ENCODE peak calls at places on chromosomes 6 and 20, in four cellular contexts. H, B, K and G are unnamed samples.

GRCh38 chr6:88629838-88630462 is 333.5 kb downstream of the RNGTT start:
- DNase-seq in H (peak), B (no peak), K (no peak), G (no peak)

GRCh38 chr20:45518282-45518681 is 2.9 kb upstream of the SPINT3 start:
- DNase-seq in H (no peak), B (no peak), K (no peak), G (no peak)

GRCh38 chr6:108592371-108593337 is 31.9 kb downstream of the FOXO3 start:
- DNase-seq in H (no peak), B (peak), K (peak), G (no peak)

GRCh38 chr6:6599468-6599873 is 11.0 kb downstream of the LY86 start:
- DNase-seq in H (no peak), B (peak), K (no peak), G (no peak)

GRCh38 chr6:1960484-1961142 is 284.8 kb downstream of the GMDS start:
- DNase-seq in H (no peak), B (no peak), K (no peak), G (no peak)

GRCh38 chr6:107064579-107065065 is 36.6 kb downstream of the MTRES1 start:
- DNase-seq in H (no peak), B (no peak), K (no peak), G (no peak)

GRCh38 chr6:167757291-167757690 is 69.4 kb upstream of the AFDN start:
- DNase-seq in H (no peak), B (no peak), K (no peak), G (no peak)

GRCh38 chr6:138328210-138328609 is 49.5 kb upstream of the SMIM28 start:
- DNase-seq in H (no peak), B (no peak), K (no peak), G (no peak)

GRCh38 chr20:50582591-50583234 is 72.5 kb downstream of the PTPN1 start:
- DNase-seq in H (no peak), B (no peak), K (no peak), G (no peak)

GRCh38 chr6:4610256-4610655 is 165.9 kb upstream of the CDYL start:
- DNase-seq in H (no peak), B (peak), K (no peak), G (no peak)

GRCh38 chr6:29759457-29759856 is 36.2 kb downstream of the HLA-F start:
- DNase-seq in H (no peak), B (no peak), K (no peak), G (no peak)

GRCh38 chr6:25524542-25524941 is 127.5 kb upstream of the SCGN start:
- DNase-seq in H (no peak), B (no peak), K (no peak), G (no peak)

GRCh38 chr6:131733376-131734016 is 22.7 kb upstream of the CTAGE9 start:
- DNase-seq in H (no peak), B (no peak), K (no peak), G (no peak)

GRCh38 chr6:29723666-29724588 is 693 bp downstream of the HLA-F start:
- DNase-seq in H (peak), B (no peak), K (peak), G (no peak)

GRCh38 chr6:32522302-32523047 is 7.6 kb downstream of the HLA-DRB5 start:
- DNase-seq in H (no peak), B (no peak), K (no peak), G (no peak)

GRCh38 chr20:18504479-18505060 is 3.2 kb upstream of the SEC23B start:
- DNase-seq in H (no peak), B (peak), K (no peak), G (no peak)

GRCh38 chr20:60715172-60715571 is 536.9 kb upstream of the CDH4 start:
- DNase-seq in H (no peak), B (no peak), K (no peak), G (no peak)

GRCh38 chr6:85923013-85923430 is 280.3 kb upstream of the SYNCRIP start:
- DNase-seq in H (peak), B (no peak), K (no peak), G (peak)

GRCh38 chr6:129686941-129687627 is 22.9 kb downstream of the ARHGAP18 start:
- DNase-seq in H (no peak), B (no peak), K (no peak), G (no peak)

GRCh38 chr6:95325858-95326257 is 251.5 kb upstream of the MANEA start:
- DNase-seq in H (no peak), B (no peak), K (no peak), G (no peak)

GRCh38 chr6:7727951-7728854 is 2.3 kb downstream of the BMP6 start:
- DNase-seq in H (peak), B (no peak), K (peak), G (peak)

GRCh38 chr6:36504982-36505381 is 42.3 kb downstream of the STK38 start:
- DNase-seq in H (no peak), B (no peak), K (no peak), G (no peak)

GRCh38 chr20:38635721-38636285 is 34.2 kb downstream of the ARHGAP40 start:
- DNase-seq in H (no peak), B (no peak), K (no peak), G (no peak)

GRCh38 chr6:13229205-13230085 is 98.9 kb downstream of the TBC1D7 start:
- DNase-seq in H (no peak), B (no peak), K (peak), G (no peak)

GRCh38 chr20:54266844-54267243 is 59.0 kb downstream of the PFDN4 start:
- DNase-seq in H (no peak), B (no peak), K (no peak), G (no peak)

GRCh38 chr6:81241717-81242116 is 510.8 kb downstream of the TENT5A start:
- DNase-seq in H (no peak), B (no peak), K (no peak), G (no peak)

GRCh38 chr6:152636675-152637421 is at the start of gene SYNE1:
- DNase-seq in H (peak), B (peak), K (no peak), G (peak)

GRCh38 chr6:45988635-45989034 is 27.0 kb downstream of the CLIC5 start:
- DNase-seq in H (no peak), B (no peak), K (no peak), G (no peak)

GRCh38 chr20:40933758-40934157 is 94.9 kb upstream of the TOP1 start:
- DNase-seq in H (no peak), B (no peak), K (no peak), G (no peak)

GRCh38 chr20:50366270-50367103 is 143.7 kb upstream of the PTPN1 start:
- DNase-seq in H (no peak), B (peak), K (no peak), G (no peak)

GRCh38 chr6:33815854-33816253 is 12.1 kb upstream of the MLN start:
- DNase-seq in H (peak), B (no peak), K (no peak), G (no peak)

GRCh38 chr6:125913145-125913544 is 43.4 kb upstream of the HINT3 start:
- DNase-seq in H (no peak), B (no peak), K (no peak), G (no peak)
- TF ChIP-seq CTCF in H (no peak), B (no peak), K (no peak), G (no peak)

DNA sequence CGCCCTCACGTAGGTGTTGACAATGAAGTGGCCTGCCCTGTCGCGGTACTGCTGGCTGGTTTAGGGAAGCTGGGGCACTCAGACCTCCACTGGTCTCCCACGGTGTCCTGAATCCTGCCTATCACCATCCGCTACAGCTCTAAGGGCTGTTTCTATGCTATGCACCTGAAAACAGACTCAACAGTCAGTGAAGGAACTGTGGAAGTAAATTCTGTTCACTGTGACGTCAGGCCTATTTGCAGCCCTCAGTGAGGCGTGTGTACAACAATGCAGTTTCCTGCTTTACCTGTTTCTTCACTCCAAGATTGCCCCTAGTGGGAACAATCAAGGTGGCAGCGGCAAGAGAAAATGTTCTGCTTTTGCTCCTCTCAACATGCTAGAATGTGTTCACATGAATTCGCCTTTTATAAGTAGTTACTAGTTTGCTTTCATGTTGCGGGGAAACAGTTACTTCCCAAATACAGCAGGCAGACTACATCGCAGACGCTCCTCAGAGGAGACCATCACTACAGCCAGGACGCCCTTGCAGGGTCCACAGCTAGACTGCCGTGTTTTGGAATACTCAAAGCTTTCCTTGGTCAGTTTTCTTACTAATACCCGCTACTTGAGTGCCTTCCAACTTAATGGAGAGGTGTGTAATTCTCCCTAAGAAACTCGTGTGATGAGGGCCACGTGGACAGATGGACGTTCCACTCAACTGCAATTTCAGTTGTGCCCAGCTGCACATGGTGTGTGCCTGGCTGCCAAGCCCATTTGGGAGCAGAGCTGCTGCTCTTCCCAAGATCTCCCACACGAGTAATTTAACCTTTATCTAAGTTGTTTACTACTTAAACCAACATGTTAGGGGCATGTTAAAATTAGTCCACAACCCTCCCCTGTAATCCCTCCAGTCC is 25.4 kb downstream of the DIDO1 start:
- DNase-seq in H (peak), B (no peak), K (no peak), G (no peak)
- TF ChIP-seq CTCF in H (no peak), B (no peak), K (no peak), G (no peak)

GRCh38 chr20:25470045-25470444 is 62.6 kb downstream of the GINS1 start:
- DNase-seq in H (peak), B (peak), K (no peak), G (no peak)
- TF ChIP-seq CTCF in H (no peak), B (no peak), K (no peak), G (peak)

DNA sequence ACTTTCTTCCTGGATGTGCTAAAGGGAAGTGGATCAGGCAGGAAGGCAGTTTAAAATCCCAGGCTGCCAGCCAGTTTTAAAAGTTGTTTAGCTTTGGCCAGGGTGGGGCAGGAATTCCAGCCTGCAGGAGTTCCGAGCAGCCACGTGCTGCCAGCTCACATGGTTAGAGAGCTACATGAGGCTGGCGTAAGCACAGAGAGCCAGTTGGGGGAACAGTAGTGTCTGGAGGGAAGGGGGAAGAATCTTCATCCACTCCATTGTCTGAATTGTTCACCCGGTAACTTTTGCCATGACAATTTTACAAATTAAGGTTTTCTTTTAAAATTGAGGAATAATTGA is 12.0 kb downstream of the CDC25B start:
- DNase-seq in H (no peak), B (peak), K (no peak), G (no peak)
- TF ChIP-seq CTCF in H (no peak), B (peak), K (no peak), G (no peak)

DNA sequence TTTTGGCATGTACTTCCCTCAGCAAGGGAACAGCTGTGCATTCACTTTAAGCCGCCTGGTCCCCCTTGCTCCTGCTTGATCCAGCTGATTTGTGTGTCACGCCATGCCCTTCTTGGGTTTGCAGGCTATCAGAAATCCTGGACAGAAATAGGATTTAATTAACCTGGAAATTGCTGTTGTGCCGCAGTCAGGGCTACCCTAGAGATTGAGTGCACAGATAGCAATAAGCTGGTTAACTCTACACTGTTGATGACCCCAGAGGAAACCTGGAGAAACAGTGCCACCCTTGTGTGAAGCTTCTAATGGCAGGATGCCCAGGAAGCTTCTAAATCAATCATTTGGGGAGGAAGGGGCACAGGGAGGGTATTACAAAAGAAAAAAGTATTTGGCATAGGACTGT is 199.0 kb downstream of the JARID2 start:
- DNase-seq in H (no peak), B (no peak), K (no peak), G (no peak)
- TF ChIP-seq CTCF in H (no peak), B (no peak), K (no peak), G (peak)

GRCh38 chr6:38716825-38717224 is 1.7 kb downstream of the DNAH8 start:
- DNase-seq in H (no peak), B (no peak), K (no peak), G (no peak)

GRCh38 chr6:38719358-38719757 is 4.2 kb downstream of the DNAH8 start:
- DNase-seq in H (no peak), B (no peak), K (no peak), G (no peak)

GRCh38 chr6:38722727-38723334 is 7.7 kb downstream of the DNAH8 start:
- DNase-seq in H (no peak), B (no peak), K (no peak), G (no peak)

GRCh38 chr6:38722037-38722436 is 6.9 kb downstream of the DNAH8 start:
- DNase-seq in H (no peak), B (no peak), K (no peak), G (no peak)

GRCh38 chr6:38720295-38720694 is 5.2 kb downstream of the DNAH8 start:
- DNase-seq in H (no peak), B (no peak), K (no peak), G (no peak)
- TF ChIP-seq CTCF in H (no peak), B (no peak), K (no peak), G (peak)

GRCh38 chr20:15848126-15848525 is 725.1 kb downstream of the KIF16B start:
- DNase-seq in H (no peak), B (no peak), K (no peak), G (no peak)

GRCh38 chr20:15846446-15846845 is 726.8 kb downstream of the KIF16B start:
- DNase-seq in H (no peak), B (no peak), K (no peak), G (no peak)

GRCh38 chr20:15838466-15838865 is 734.8 kb downstream of the KIF16B start:
- DNase-seq in H (no peak), B (no peak), K (no peak), G (no peak)

GRCh38 chr20:15847415-15847814 is 725.8 kb downstream of the KIF16B start:
- DNase-seq in H (no peak), B (no peak), K (no peak), G (no peak)

DNA sequence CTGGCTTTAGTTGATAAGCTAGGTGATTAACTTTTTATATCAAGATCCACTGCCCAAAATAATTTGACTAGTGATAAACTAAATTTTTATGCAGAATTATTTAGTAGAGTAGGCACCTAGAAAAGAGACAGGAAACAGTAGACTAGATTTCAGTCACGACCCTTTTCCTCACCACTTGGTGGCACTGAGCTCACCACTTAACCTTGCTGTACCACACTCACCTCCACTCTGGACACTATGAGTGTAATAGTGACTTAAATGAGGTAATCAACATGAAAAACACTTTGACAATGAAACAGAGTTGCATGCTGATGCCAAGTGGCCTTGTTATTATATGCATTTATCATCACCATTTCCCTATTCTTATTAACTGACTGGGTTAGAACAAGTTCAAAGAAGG is 730.4 kb downstream of the KIF16B start:
- DNase-seq in H (no peak), B (no peak), K (no peak), G (no peak)
- TF ChIP-seq CTCF in H (no peak), B (no peak), K (no peak), G (no peak)

DNA sequence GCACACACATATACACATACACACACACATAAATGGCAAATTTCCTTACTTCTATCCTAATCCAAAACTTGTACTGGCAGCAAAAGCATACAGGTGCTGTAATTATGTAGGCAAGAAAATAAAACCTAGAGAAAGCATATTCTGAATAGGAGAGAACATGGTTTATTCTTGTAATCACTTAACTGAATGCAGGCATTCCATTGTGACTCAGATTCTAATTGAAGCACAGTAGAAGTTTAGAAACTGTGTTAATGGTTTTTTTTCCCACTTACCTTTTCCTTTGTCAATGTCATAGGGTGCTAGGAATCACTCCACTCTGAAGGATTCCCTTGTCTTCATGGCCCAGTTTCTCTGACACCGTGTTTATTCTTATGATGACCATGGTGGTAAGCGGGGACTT is 164.1 kb downstream of the OGFRL1 start:
- DNase-seq in H (no peak), B (no peak), K (no peak), G (no peak)
- TF ChIP-seq CTCF in H (no peak), B (no peak), K (no peak), G (no peak)